ENCODE peak calls at places on chromosome 18, in four cellular contexts. V is globus pallidus; K is stimulated activated CD4-positive, alpha-beta T cell treated with anti-CD3 and anti-CD28 coated beads, Interleukin-1b, Interleukin-23, amount 100 ng/mL, for 24 hours; G is DMS153. N is an unnamed sample.

GRCh38 chr18:13620206-13620672 is 106.1 kb downstream of the FAM210A start:
- DNase-seq in V (no peak), G (no peak), K (no peak), N (no peak)

GRCh38 chr18:3248062-3248669 is 565 bp downstream of the MYL12A start:
- DNase-seq in K (no peak), V (peak), G (no peak), N (no peak)

GRCh38 chr18:10660485-10660884 is 134.7 kb downstream of the NAPG start:
- DNase-seq in K (no peak), V (no peak), G (no peak), N (no peak)

GRCh38 chr18:58341913-58342312 is 287.0 kb downstream of the ALPK2 start:
- DNase-seq in V (no peak), G (no peak), K (no peak), N (no peak)

GRCh38 chr18:1585881-1586488 is 681.3 kb downstream of the ADCYAP1 start:
- DNase-seq in V (peak), G (no peak), K (no peak), N (peak)

GRCh38 chr18:50819027-50819726 is 639 bp downstream of the MRO start:
- DNase-seq in G (no peak), V (peak), K (no peak), N (no peak)

GRCh38 chr18:78625446-78625845 is 354.2 kb upstream of the SALL3 start:
- DNase-seq in K (no peak), V (no peak), G (no peak), N (no peak)

GRCh38 chr18:74682998-74683311 is 85.3 kb downstream of the ZNF407 start:
- DNase-seq in G (no peak), K (no peak), V (no peak), N (no peak)

GRCh38 chr18:57052173-57052572 is 94.7 kb upstream of the BOD1L2 start:
- DNase-seq in K (no peak), V (no peak), G (no peak), N (no peak)

GRCh38 chr18:68660355-68661183 is 54.3 kb downstream of the TMX3 start:
- DNase-seq in V (peak), K (no peak), G (peak), N (no peak)

GRCh38 chr18:35578481-35578880 is 3.1 kb upstream of the GALNT1 start:
- DNase-seq in K (no peak), V (no peak), G (no peak), N (no peak)

GRCh38 chr18:55219823-55220222 is 260.6 kb upstream of the CCDC68 start:
- DNase-seq in K (no peak), G (no peak), V (no peak), N (no peak)

GRCh38 chr18:59395226-59396175 is 36.4 kb upstream of the LMAN1 start:
- DNase-seq in V (no peak), K (no peak), G (no peak), N (no peak)

GRCh38 chr18:457120-457519 is 43.4 kb downstream of the COLEC12 start:
- DNase-seq in G (no peak), V (no peak), K (no peak), N (no peak)

GRCh38 chr18:75408554-75409506 is 18.7 kb downstream of the SMIM21 start:
- DNase-seq in V (no peak), K (peak), G (peak), N (no peak)

GRCh38 chr18:46917108-46917807 is at the start of the genes KATNAL2 and PIAS2:
- DNase-seq in K (peak), V (peak), G (peak), N (peak)

GRCh38 chr18:48955528-48956261 is 4.9 kb upstream of the SMAD7 start:
- DNase-seq in V (no peak), K (no peak), G (no peak), N (no peak)

GRCh38 chr18:37452697-37453385 is 112.8 kb downstream of the CELF4 start:
- DNase-seq in G (peak), V (no peak), K (no peak), N (no peak)

GRCh38 chr18:32548688-32549087 is 78.0 kb upstream of the GAREM1 start:
- DNase-seq in V (no peak), K (no peak), G (peak), N (peak)

GRCh38 chr18:74316257-74317180 is 880 bp downstream of the C18orf63 start:
- DNase-seq in G (no peak), K (no peak), V (no peak), N (no peak)

GRCh38 chr18:45505497-45506206 is 109.6 kb upstream of the SLC14A2 start:
- DNase-seq in G (no peak), K (no peak), V (no peak), N (no peak)

GRCh38 chr18:31041346-31042067 is 1.0 kb downstream of the DSC3 start:
- DNase-seq in V (no peak), G (no peak), K (no peak), N (no peak)

GRCh38 chr18:58051765-58052460 is 7.9 kb downstream of the NEDD4L start:
- DNase-seq in V (peak), K (no peak), G (no peak), N (no peak)

GRCh38 chr18:14098428-14098827 is 33.8 kb downstream of the ZNF519 start:
- DNase-seq in V (no peak), K (no peak), G (no peak), N (no peak)

GRCh38 chr18:78557371-78557770 is 422.2 kb upstream of the SALL3 start:
- DNase-seq in V (no peak), K (no peak), G (no peak), N (no peak)

GRCh38 chr18:23311346-23312103 is 141.6 kb upstream of the RIOK3 start:
- DNase-seq in K (no peak), G (no peak), V (no peak), N (no peak)

GRCh38 chr18:61876899-61877298 is 15.9 kb downstream of the RNF152 start:
- DNase-seq in V (peak), G (no peak), K (no peak), N (no peak)

GRCh38 chr18:44732604-44733003 is 51.9 kb downstream of the SETBP1 start:
- DNase-seq in K (no peak), G (peak), V (no peak), N (peak)

GRCh38 chr18:38539373-38539772 is 973.8 kb upstream of the CELF4 start:
- DNase-seq in K (no peak), G (no peak), V (no peak), N (no peak)

GRCh38 chr18:64380117-64380516 is 231.2 kb upstream of the LINC00305 start:
- DNase-seq in V (no peak), K (no peak), G (no peak), N (no peak)

GRCh38 chr18:67876866-67877265 is 360.3 kb upstream of the DSEL start:
- DNase-seq in V (no peak), G (no peak), K (no peak), N (no peak)

GRCh38 chr18:48963555-48964480 is 13.1 kb upstream of the SMAD7 start:
- DNase-seq in K (no peak), G (no peak), V (no peak), N (no peak)

GRCh38 chr18:75142677-75143076 is 66.3 kb downstream of the PTGR3 start:
- DNase-seq in V (no peak), G (no peak), K (no peak), N (no peak)

GRCh38 chr18:36702398-36703010 is 126.3 kb downstream of the TPGS2 start:
- DNase-seq in V (no peak), K (no peak), G (no peak), N (no peak)

N was measured in NCI-H2029 treated with DMSO at 0.1 percent for 48 hours.